ENCODE peak calls at places on chromosome X, in six cellular contexts. Y is spleen, C is MCF 10A, K is nephron progenitor cell, S is sigmoid colon, H is PC-9. E is an unnamed sample.

GRCh38 chrX:67570839-67571238 is 27.0 kb downstream of the AR start:
- DNase-seq in Y (no peak), C (no peak), K (no peak), S (no peak), H (no peak), E (no peak)

GRCh38 chrX:10619311-10620015 is 922 bp downstream of the MID1 start:
- DNase-seq in Y (no peak), C (no peak), K (no peak), S (no peak), H (no peak), E (no peak)

GRCh38 chrX:8851487-8851886 is 50.3 kb upstream of the FAM9A start:
- DNase-seq in Y (no peak), C (no peak), K (no peak), S (no peak), H (no peak), E (no peak)

GRCh38 chrX:19799319-19800182 is 87.8 kb downstream of the SH3KBP1 start:
- DNase-seq in Y (no peak), C (no peak), K (no peak), S (no peak), H (no peak), E (no peak)

GRCh38 chrX:67724359-67725110 is 180.7 kb downstream of the AR start:
- DNase-seq in Y (no peak), C (no peak), K (no peak), S (no peak), H (no peak), E (no peak)

GRCh38 chrX:124226129-124226528 is 106.3 kb upstream of the TEX13D start:
- DNase-seq in Y (no peak), C (peak; percentile 20), K (no peak), S (no peak), H (no peak), E (no peak)

GRCh38 chrX:42495139-42495538 is 282.8 kb downstream of the PPP1R2C start:
- DNase-seq in Y (no peak), C (no peak), K (no peak), S (no peak), H (no peak), E (peak; percentile 15)

GRCh38 chrX:71292669-71293379 is 8.7 kb upstream of the ITGB1BP2 start:
- DNase-seq in Y (no peak), C (no peak), K (no peak), S (no peak), H (no peak), E (no peak)

GRCh38 chrX:30577362-30577961 is at the start of gene TASL:
- DNase-seq in Y (no peak), C (no peak), K (no peak), S (no peak), H (no peak), E (no peak)

GRCh38 chrX:135740683-135741149 is 27.3 kb downstream of the CT45A3 start:
- DNase-seq in Y (peak; percentile 66), C (peak; percentile 64), K (no peak), S (no peak), H (no peak), E (peak; percentile 47)

GRCh38 chrX:150316564-150316963 is 46.6 kb upstream of the MAMLD1 start:
- DNase-seq in Y (no peak), C (no peak), K (no peak), S (no peak), H (no peak), E (no peak)

GRCh38 chrX:100946521-100946920 is 17.8 kb upstream of the XKRX start:
- DNase-seq in Y (no peak), C (peak; percentile 10), K (no peak), S (no peak), H (peak; percentile 73), E (no peak)

GRCh38 chrX:21698274-21698673 is 40.1 kb upstream of the KLHL34 start:
- DNase-seq in Y (no peak), C (no peak), K (no peak), S (no peak), H (no peak), E (no peak)

GRCh38 chrX:136115124-136115908 is 32.0 kb upstream of the FHL1 start:
- DNase-seq in Y (no peak), C (peak; percentile 33), K (no peak), S (no peak), H (no peak), E (no peak)

GRCh38 chrX:120316587-120317283 is 5.5 kb upstream of the TMEM255A start:
- DNase-seq in Y (no peak), C (peak; percentile 59), K (no peak), S (no peak), H (peak; percentile 97), E (peak; percentile 56)

GRCh38 chrX:115968436-115969252 is 201.9 kb upstream of the AGTR2 start:
- DNase-seq in Y (no peak), C (peak; percentile 59), K (peak; percentile 72), S (peak; percentile 82), H (peak; percentile 68), E (peak; percentile 63)

GRCh38 chrX:12741416-12741815 is 49.8 kb upstream of the PRPS2 start:
- DNase-seq in Y (no peak), C (peak; percentile 28), K (no peak), S (no peak), H (peak; percentile 81), E (peak; percentile 73)

GRCh38 chrX:23993012-23993633 is 33.9 kb downstream of the KLHL15 start:
- DNase-seq in Y (no peak), C (no peak), K (no peak), S (no peak), H (no peak), E (no peak)

GRCh38 chrX:55919367-55920221 is 202.0 kb downstream of the RRAGB start:
- DNase-seq in Y (peak; percentile 81), C (peak; percentile 3), K (no peak), S (no peak), H (peak; percentile 34), E (no peak)

GRCh38 chrX:150899191-150899757 is 806 bp upstream of the CD99L2 start:
- DNase-seq in Y (peak; percentile 90), C (no peak), K (peak; percentile 19), S (peak; percentile 68), H (no peak), E (peak; percentile 7)

GRCh38 chrX:136112781-136113180 is 34.6 kb upstream of the FHL1 start:
- DNase-seq in Y (no peak), C (no peak), K (no peak), S (no peak), H (no peak), E (no peak)

GRCh38 chrX:11305641-11306040 is 12.4 kb downstream of the AMELX start:
- DNase-seq in Y (no peak), C (no peak), K (no peak), S (no peak), H (no peak), E (no peak)

DNA sequence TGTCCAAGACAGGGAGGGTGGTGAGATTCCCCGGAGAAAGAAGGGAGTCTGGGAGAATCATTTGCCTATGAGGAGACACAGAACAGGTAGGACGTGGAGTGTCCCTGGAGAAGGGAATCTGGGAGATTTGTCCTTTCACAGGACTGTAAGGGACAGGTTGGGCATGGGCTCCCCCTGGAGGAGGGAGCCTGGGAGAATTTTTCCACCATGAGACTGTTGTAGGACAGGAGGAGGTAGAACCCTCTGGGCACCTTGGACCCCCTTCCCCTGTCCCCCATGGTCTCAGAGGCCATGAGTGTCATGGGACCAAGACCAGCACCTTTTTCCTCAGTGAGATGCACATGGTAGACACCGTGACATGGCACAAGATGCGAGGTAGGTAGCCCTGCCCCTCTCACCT is 2.8 kb downstream of the PORCN start:
- DNase-seq in Y (peak; percentile 35), C (no peak), K (no peak), S (no peak), H (no peak), E (peak; percentile 47)
- TF ChIP-seq CTCF in Y (no peak), C (no peak), K (no peak), S (no peak), H (peak; percentile 36), E (peak; percentile 31)

DNA sequence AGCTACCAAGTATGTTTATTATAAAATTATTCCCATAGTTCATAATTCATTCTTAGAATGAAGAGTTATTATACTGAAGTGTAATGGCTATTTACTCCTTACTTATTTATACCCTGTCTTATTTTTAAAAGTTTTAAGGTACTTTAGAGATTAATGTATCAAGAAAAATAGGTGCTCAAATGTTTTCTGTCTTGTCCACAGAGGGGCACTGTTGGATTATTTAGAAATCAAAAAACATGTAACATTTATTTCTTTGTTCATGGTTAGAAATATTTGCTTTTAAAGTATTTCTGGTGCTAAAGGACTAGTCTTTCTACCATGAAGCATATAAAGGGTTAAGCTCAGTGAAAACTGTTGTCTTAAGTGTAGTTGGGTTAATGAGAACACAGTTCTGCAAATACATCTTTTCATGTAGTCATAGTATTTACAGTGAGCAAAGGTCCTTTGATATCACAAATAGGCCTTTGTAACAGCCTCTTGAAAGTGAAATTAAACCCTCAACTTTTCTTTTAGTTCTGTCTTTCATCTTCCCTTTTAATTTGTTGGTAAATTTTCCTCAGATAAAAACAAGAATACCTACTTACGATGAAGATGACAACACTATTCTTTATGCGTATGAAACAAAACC is 7.7 kb downstream of the SCML1 start:
- DNase-seq in Y (no peak), C (peak; percentile 14), K (no peak), S (no peak), H (no peak), E (no peak)
- TF ChIP-seq CTCF in Y (no peak), C (peak; percentile 43), K (peak; percentile 1), S (peak; percentile 26), H (peak; percentile 52), E (peak; percentile 17)

GRCh38 chrX:52265713-52266112 is 81.0 kb downstream of the MAGED4 start:
- DNase-seq in Y (no peak), C (no peak), K (no peak), S (no peak), H (no peak), E (no peak)

GRCh38 chrX:52270453-52271116 is 85.9 kb downstream of the MAGED4 start:
- DNase-seq in Y (no peak), C (no peak), K (no peak), S (no peak), H (no peak), E (no peak)

GRCh38 chrX:52271212-52271611 is 86.5 kb downstream of the MAGED4 start:
- DNase-seq in Y (no peak), C (peak; percentile 19), K (peak; percentile 16), S (no peak), H (no peak), E (peak; percentile 28)
- TF ChIP-seq CTCF in Y (peak; percentile 27), C (no peak), K (peak; percentile 29), S (no peak), H (no peak), E (peak; percentile 22)

DNA sequence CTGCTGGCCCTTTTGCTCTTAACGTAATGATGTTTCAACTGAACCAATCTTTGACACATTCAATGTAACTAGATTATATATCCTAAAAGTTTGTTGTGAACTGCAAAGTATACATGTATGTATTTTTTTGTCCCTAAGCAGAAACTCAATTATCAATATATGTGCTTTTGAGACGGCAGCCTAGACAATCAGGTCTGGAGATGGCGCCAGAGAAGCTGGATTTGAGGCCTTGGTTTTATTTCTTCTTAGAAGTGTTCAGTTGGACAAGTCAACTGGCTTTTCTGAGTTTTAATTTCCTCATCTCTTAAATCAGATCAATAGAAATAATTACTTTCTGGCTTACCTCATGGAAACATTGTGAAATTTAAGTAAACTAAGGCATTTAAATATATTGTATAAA is 62.5 kb downstream of the DCAF8L1 start:
- DNase-seq in Y (no peak), C (peak; percentile 41), K (peak; percentile 2), S (no peak), H (no peak), E (peak; percentile 6)
- TF ChIP-seq CTCF in Y (no peak), C (peak; percentile 22), K (no peak), S (no peak), H (peak; percentile 27), E (no peak)